ENCODE peak calls at places on chromosomes 5 and 9, in five cellular contexts. One of them, this sample, is unnamed.

GRCh38 chr9:16062542-16063240 is 509.8 kb downstream of the CCDC171 start:
- DNase-seq in colonic mucosa: no peak
- DNase-seq in naive thymus-derived CD4-positive, alpha-beta T cell: no peak
- DNase-seq in K562: no peak
- DNase-seq in transverse colon: no peak
- DNase-seq in this sample: no peak

GRCh38 chr9:126475933-126476555 is 137.7 kb upstream of the LMX1B start:
- DNase-seq in colonic mucosa: no peak
- DNase-seq in naive thymus-derived CD4-positive, alpha-beta T cell: no peak
- DNase-seq in K562: no peak
- DNase-seq in transverse colon: no peak
- DNase-seq in this sample: no peak

GRCh38 chr5:34914671-34915138 is 599 bp downstream of the RAD1 start:
- DNase-seq in colonic mucosa: peak
- DNase-seq in naive thymus-derived CD4-positive, alpha-beta T cell: peak
- DNase-seq in K562: peak
- DNase-seq in transverse colon: peak
- DNase-seq in this sample: peak

GRCh38 chr5:155850411-155850810 is 476.6 kb upstream of the SGCD start:
- DNase-seq in colonic mucosa: no peak
- DNase-seq in naive thymus-derived CD4-positive, alpha-beta T cell: no peak
- DNase-seq in K562: no peak
- DNase-seq in transverse colon: no peak
- DNase-seq in this sample: no peak

GRCh38 chr9:135492886-135493669 is 7.4 kb upstream of the MRPS2 start:
- DNase-seq in colonic mucosa: no peak
- DNase-seq in naive thymus-derived CD4-positive, alpha-beta T cell: no peak
- DNase-seq in K562: no peak
- DNase-seq in transverse colon: no peak
- DNase-seq in this sample: no peak

GRCh38 chr9:9003184-9003583 is 1203.6 kb upstream of the DMAC1 start:
- DNase-seq in colonic mucosa: peak
- DNase-seq in naive thymus-derived CD4-positive, alpha-beta T cell: no peak
- DNase-seq in K562: no peak
- DNase-seq in transverse colon: no peak
- DNase-seq in this sample: peak

GRCh38 chr5:122014232-122014940 is 52.6 kb downstream of the SRFBP1 start:
- DNase-seq in colonic mucosa: no peak
- DNase-seq in naive thymus-derived CD4-positive, alpha-beta T cell: no peak
- DNase-seq in K562: no peak
- DNase-seq in transverse colon: no peak
- DNase-seq in this sample: no peak

GRCh38 chr9:121274851-121275250 is 6.9 kb downstream of the GSN start:
- DNase-seq in colonic mucosa: no peak
- DNase-seq in naive thymus-derived CD4-positive, alpha-beta T cell: no peak
- DNase-seq in K562: no peak
- DNase-seq in transverse colon: no peak
- DNase-seq in this sample: no peak

GRCh38 chr9:131266301-131267229 is 9.7 kb downstream of the FAM78A start:
- DNase-seq in colonic mucosa: no peak
- DNase-seq in naive thymus-derived CD4-positive, alpha-beta T cell: peak
- DNase-seq in K562: peak
- DNase-seq in transverse colon: no peak
- DNase-seq in this sample: peak

GRCh38 chr5:72296251-72296650 is 23.8 kb downstream of the MRPS27 start:
- DNase-seq in colonic mucosa: no peak
- DNase-seq in naive thymus-derived CD4-positive, alpha-beta T cell: no peak
- DNase-seq in K562: no peak
- DNase-seq in transverse colon: no peak
- DNase-seq in this sample: no peak

GRCh38 chr5:54518146-54519082 is 855 bp downstream of the SNX18 start:
- DNase-seq in colonic mucosa: peak
- DNase-seq in naive thymus-derived CD4-positive, alpha-beta T cell: peak
- DNase-seq in K562: peak
- DNase-seq in transverse colon: peak
- DNase-seq in this sample: peak

GRCh38 chr5:150448960-150449490 is 514 bp downstream of the RPS14 start:
- DNase-seq in colonic mucosa: no peak
- DNase-seq in naive thymus-derived CD4-positive, alpha-beta T cell: no peak
- DNase-seq in K562: no peak
- DNase-seq in transverse colon: no peak
- DNase-seq in this sample: no peak

GRCh38 chr9:126415741-126416370 is 89.2 kb downstream of the MVB12B start:
- DNase-seq in colonic mucosa: no peak
- DNase-seq in naive thymus-derived CD4-positive, alpha-beta T cell: no peak
- DNase-seq in K562: no peak
- DNase-seq in transverse colon: no peak
- DNase-seq in this sample: no peak

GRCh38 chr9:110126986-110127864 is 80.7 kb downstream of the C9orf152 start:
- DNase-seq in colonic mucosa: peak
- DNase-seq in naive thymus-derived CD4-positive, alpha-beta T cell: no peak
- DNase-seq in K562: no peak
- DNase-seq in transverse colon: peak
- DNase-seq in this sample: no peak

GRCh38 chr5:13930721-13931246 is 13.7 kb downstream of the DNAH5 start:
- DNase-seq in colonic mucosa: no peak
- DNase-seq in naive thymus-derived CD4-positive, alpha-beta T cell: no peak
- DNase-seq in K562: no peak
- DNase-seq in transverse colon: no peak
- DNase-seq in this sample: no peak

GRCh38 chr5:36521838-36522745 is 84.3 kb upstream of the SLC1A3 start:
- DNase-seq in colonic mucosa: no peak
- DNase-seq in naive thymus-derived CD4-positive, alpha-beta T cell: no peak
- DNase-seq in K562: no peak
- DNase-seq in transverse colon: no peak
- DNase-seq in this sample: no peak

GRCh38 chr9:6243746-6244145 is 28.1 kb downstream of the IL33 start:
- DNase-seq in colonic mucosa: no peak
- DNase-seq in naive thymus-derived CD4-positive, alpha-beta T cell: no peak
- DNase-seq in K562: no peak
- DNase-seq in transverse colon: no peak
- DNase-seq in this sample: no peak

GRCh38 chr9:91161465-91162275 is 200.0 kb downstream of the AUH start:
- DNase-seq in colonic mucosa: no peak
- DNase-seq in naive thymus-derived CD4-positive, alpha-beta T cell: no peak
- DNase-seq in K562: no peak
- DNase-seq in transverse colon: no peak
- DNase-seq in this sample: no peak

GRCh38 chr5:72288923-72289322 is 31.1 kb downstream of the MRPS27 start:
- DNase-seq in colonic mucosa: no peak
- DNase-seq in naive thymus-derived CD4-positive, alpha-beta T cell: no peak
- DNase-seq in K562: no peak
- DNase-seq in transverse colon: no peak
- DNase-seq in this sample: no peak

GRCh38 chr5:167899490-167899889 is 392.0 kb upstream of the WWC1 start:
- DNase-seq in colonic mucosa: no peak
- DNase-seq in naive thymus-derived CD4-positive, alpha-beta T cell: no peak
- DNase-seq in K562: no peak
- DNase-seq in transverse colon: no peak
- DNase-seq in this sample: no peak

GRCh38 chr5:137890850-137891249 is 1.6 kb downstream of the PKD2L2 start:
- DNase-seq in colonic mucosa: no peak
- DNase-seq in naive thymus-derived CD4-positive, alpha-beta T cell: no peak
- DNase-seq in K562: no peak
- DNase-seq in transverse colon: no peak
- DNase-seq in this sample: no peak

GRCh38 chr5:137891849-137892248 is 2.6 kb downstream of the PKD2L2 start:
- DNase-seq in colonic mucosa: no peak
- DNase-seq in naive thymus-derived CD4-positive, alpha-beta T cell: peak
- DNase-seq in K562: peak
- DNase-seq in transverse colon: no peak
- DNase-seq in this sample: no peak

GRCh38 chr5:137888489-137888874 is 775 bp upstream of the PKD2L2 start:
- DNase-seq in colonic mucosa: no peak
- DNase-seq in naive thymus-derived CD4-positive, alpha-beta T cell: no peak
- DNase-seq in K562: no peak
- DNase-seq in transverse colon: no peak
- DNase-seq in this sample: no peak

GRCh38 chr5:137887831-137888230 is 1.4 kb upstream of the PKD2L2 start:
- DNase-seq in colonic mucosa: no peak
- DNase-seq in naive thymus-derived CD4-positive, alpha-beta T cell: no peak
- DNase-seq in K562: no peak
- DNase-seq in transverse colon: no peak
- DNase-seq in this sample: no peak

GRCh38 chr5:137888875-137889759 is at the start of gene PKD2L2:
- DNase-seq in colonic mucosa: peak
- DNase-seq in naive thymus-derived CD4-positive, alpha-beta T cell: peak
- DNase-seq in K562: peak
- DNase-seq in transverse colon: peak
- DNase-seq in this sample: peak
- H3K27ac ChIP-seq in colonic mucosa: peak
- H3K27ac ChIP-seq in naive thymus-derived CD4-positive, alpha-beta T cell: peak
- H3K27ac ChIP-seq in K562: peak
- H3K27ac ChIP-seq in transverse colon: peak
- H3K27ac ChIP-seq in this sample: peak

GRCh38 chr5:176405656-176406435 is 10.5 kb downstream of the CLTB start:
- DNase-seq in colonic mucosa: peak
- DNase-seq in naive thymus-derived CD4-positive, alpha-beta T cell: no peak
- DNase-seq in K562: no peak
- DNase-seq in transverse colon: peak
- DNase-seq in this sample: no peak

GRCh38 chr5:176409765-176410164 is 6.6 kb downstream of the CLTB start:
- DNase-seq in colonic mucosa: no peak
- DNase-seq in naive thymus-derived CD4-positive, alpha-beta T cell: no peak
- DNase-seq in K562: peak
- DNase-seq in transverse colon: no peak
- DNase-seq in this sample: no peak

GRCh38 chr5:176406436-176407052 is 9.8 kb downstream of the CLTB start:
- DNase-seq in colonic mucosa: no peak
- DNase-seq in naive thymus-derived CD4-positive, alpha-beta T cell: no peak
- DNase-seq in K562: peak
- DNase-seq in transverse colon: peak
- DNase-seq in this sample: no peak

GRCh38 chr5:176408590-176408989 is 7.7 kb downstream of the CLTB start:
- DNase-seq in colonic mucosa: no peak
- DNase-seq in naive thymus-derived CD4-positive, alpha-beta T cell: no peak
- DNase-seq in K562: peak
- DNase-seq in transverse colon: no peak
- DNase-seq in this sample: no peak

DNA sequence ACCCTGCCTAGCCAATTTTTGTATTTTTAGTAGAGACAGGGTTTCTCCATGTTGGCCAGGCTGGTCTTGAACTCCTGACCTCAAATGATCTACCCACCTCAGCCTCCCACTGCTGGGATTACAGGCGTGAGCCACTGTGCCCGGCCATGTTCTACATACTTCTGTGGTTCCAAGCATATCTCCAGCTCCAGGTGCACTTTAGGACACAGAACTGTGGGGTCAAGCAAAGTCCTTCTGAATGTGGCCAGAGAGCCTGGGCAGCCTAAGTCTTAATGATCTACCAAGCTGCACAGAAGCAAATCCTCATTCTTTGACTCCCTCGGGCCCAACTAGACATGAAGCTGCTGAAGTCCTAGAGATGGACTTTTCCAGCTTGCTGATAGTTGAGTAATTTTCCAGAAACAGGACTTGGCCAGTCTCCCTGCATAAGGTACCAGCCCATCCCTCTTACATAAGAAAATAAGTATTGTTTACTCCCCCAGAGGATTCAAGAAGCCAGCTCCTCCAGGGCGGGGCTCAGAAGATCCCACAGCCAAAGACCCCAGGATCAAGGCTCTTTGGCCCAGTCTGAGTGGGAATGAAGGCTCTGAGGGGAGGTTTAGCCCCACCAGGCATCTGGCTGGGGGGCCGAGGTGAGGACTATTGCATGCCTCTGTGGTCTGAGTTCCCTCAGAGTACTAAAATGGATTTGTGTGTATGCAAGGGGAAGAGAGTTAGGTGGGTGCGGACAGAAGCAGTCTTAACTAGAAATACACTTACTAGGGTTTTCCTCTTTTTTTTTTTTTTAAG is 8.7 kb downstream of the CLTB start:
- DNase-seq in colonic mucosa: no peak
- DNase-seq in naive thymus-derived CD4-positive, alpha-beta T cell: no peak
- DNase-seq in K562: peak
- DNase-seq in transverse colon: no peak
- DNase-seq in this sample: no peak
- H3K27ac ChIP-seq in colonic mucosa: no peak
- H3K27ac ChIP-seq in naive thymus-derived CD4-positive, alpha-beta T cell: no peak
- H3K27ac ChIP-seq in K562: no peak
- H3K27ac ChIP-seq in transverse colon: peak
- H3K27ac ChIP-seq in this sample: no peak

GRCh38 chr9:112554516-112554915 is 67.9 kb downstream of the KIAA1958 start:
- DNase-seq in colonic mucosa: no peak
- DNase-seq in naive thymus-derived CD4-positive, alpha-beta T cell: no peak
- DNase-seq in K562: no peak
- DNase-seq in transverse colon: no peak
- DNase-seq in this sample: no peak
- H3K27ac ChIP-seq in colonic mucosa: no peak
- H3K27ac ChIP-seq in naive thymus-derived CD4-positive, alpha-beta T cell: no peak
- H3K27ac ChIP-seq in K562: no peak
- H3K27ac ChIP-seq in transverse colon: no peak
- H3K27ac ChIP-seq in this sample: no peak

DNA sequence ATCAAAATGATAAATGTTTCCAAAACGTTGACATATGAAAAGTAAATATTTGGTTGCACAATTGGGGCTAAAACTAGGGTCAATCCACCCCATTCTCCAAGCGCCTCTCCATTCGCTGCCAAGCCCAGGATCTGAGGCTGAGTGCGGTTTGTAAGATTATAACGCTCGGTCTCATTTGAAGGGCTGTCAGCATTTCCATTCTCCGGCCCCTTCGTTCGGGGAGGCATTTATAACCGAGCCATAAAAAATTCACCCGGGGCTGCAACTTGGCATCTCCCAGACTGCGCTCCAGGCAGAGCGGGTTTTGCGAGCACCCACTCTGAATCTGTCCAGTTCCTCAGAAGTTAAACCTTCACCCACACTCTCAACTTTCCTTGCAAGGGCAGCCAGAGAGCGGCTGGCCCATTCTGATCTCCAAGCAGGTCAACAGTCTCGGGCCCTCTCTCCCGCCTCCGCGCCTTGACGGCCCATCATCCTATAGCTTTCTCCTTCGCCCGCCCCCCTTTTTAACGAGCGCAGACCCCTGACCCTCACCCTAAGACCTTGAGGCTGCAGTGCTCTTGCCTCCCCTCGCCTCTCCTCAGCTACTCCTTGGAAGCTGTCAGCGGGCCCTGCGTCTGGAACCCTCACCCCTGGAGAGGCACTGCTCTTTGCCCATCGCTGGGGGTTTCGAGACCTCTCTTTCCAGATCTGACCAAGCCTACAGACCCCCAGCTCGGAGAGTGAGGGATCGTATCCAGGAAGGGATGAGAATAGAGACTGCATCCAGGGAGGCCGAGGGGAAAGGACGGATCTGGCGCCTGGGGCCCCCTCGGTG is 1.1 kb downstream of the SLIT3 start:
- DNase-seq in colonic mucosa: no peak
- DNase-seq in naive thymus-derived CD4-positive, alpha-beta T cell: no peak
- DNase-seq in K562: no peak
- DNase-seq in transverse colon: no peak
- DNase-seq in this sample: no peak
- H3K27ac ChIP-seq in colonic mucosa: no peak
- H3K27ac ChIP-seq in naive thymus-derived CD4-positive, alpha-beta T cell: no peak
- H3K27ac ChIP-seq in K562: no peak
- H3K27ac ChIP-seq in transverse colon: peak
- H3K27ac ChIP-seq in this sample: no peak